ENCODE peak calls at places on chromosomes 5 and 9, in eight cellular contexts. T is HuH-7.5; R is heart right ventricle; L is CD8-positive, alpha-beta memory T cell; N is stimulated activated CD4-positive, alpha-beta T cell treated with anti-CD3 and anti-CD28 coated beads, Interleukin-4, amount 100 ng/mL, for 24 hours; K is glomerular endothelial cell; Y is lung; M is fibroblast of gingiva. U is an unnamed sample.

GRCh38 chr5:134383980-134384697 is 12.8 kb downstream of the UBE2B start:
- DNase-seq in T (no peak), R (no peak), L (no peak), N (no peak), K (no peak), Y (no peak), M (no peak), U (no peak)

GRCh38 chr5:165296401-165297130 is 1791.1 kb downstream of the MAT2B start:
- DNase-seq in T (no peak), R (no peak), L (no peak), N (no peak), K (no peak), Y (no peak), M (no peak), U (no peak)

GRCh38 chr9:125815568-125815967 is 68.4 kb downstream of the PBX3 start:
- DNase-seq in T (no peak), R (no peak), L (no peak), N (no peak), K (no peak), Y (no peak), M (no peak), U (peak; percentile 58)

GRCh38 chr5:115460476-115460875 is 84.1 kb downstream of the FEM1C start:
- DNase-seq in T (no peak), R (peak; percentile 78), L (no peak), N (peak; percentile 6), K (peak; percentile 64), Y (peak; percentile 86), M (peak; percentile 53), U (peak; percentile 96)

GRCh38 chr5:41413067-41413466 is 97.3 kb downstream of the PLCXD3 start:
- DNase-seq in T (no peak), R (no peak), L (no peak), N (no peak), K (no peak), Y (no peak), M (no peak), U (no peak)

GRCh38 chr5:95471922-95472321 is 80.8 kb downstream of the FAM81B start:
- DNase-seq in T (no peak), R (no peak), L (no peak), N (no peak), K (no peak), Y (no peak), M (no peak), U (peak; percentile 46)

GRCh38 chr5:113713051-113713450 is 199.6 kb downstream of the YTHDC2 start:
- DNase-seq in T (no peak), R (no peak), L (no peak), N (no peak), K (no peak), Y (no peak), M (no peak), U (peak; percentile 11)

GRCh38 chr5:142014911-142015584 is 2.2 kb upstream of the GNPDA1 start:
- DNase-seq in T (peak; percentile 27), R (no peak), L (peak; percentile 55), N (peak; percentile 73), K (peak; percentile 64), Y (no peak), M (peak; percentile 38), U (peak; percentile 89)

GRCh38 chr5:150448960-150449490 is 514 bp downstream of the RPS14 start:
- DNase-seq in T (no peak), R (no peak), L (no peak), N (no peak), K (no peak), Y (no peak), M (no peak), U (no peak)

GRCh38 chr9:88586452-88586851 is 51.5 kb downstream of the NXNL2 start:
- DNase-seq in T (no peak), R (no peak), L (no peak), N (no peak), K (no peak), Y (no peak), M (peak; percentile 77), U (no peak)

GRCh38 chr5:173197375-173197891 is 37.6 kb downstream of the NKX2-5 start:
- DNase-seq in T (no peak), R (no peak), L (no peak), N (no peak), K (no peak), Y (no peak), M (no peak), U (peak; percentile 9)

U was measured in HT1080.